ENCODE peak calls at places on chromosomes 5 and 9, in ten cellular contexts. One of them, this sample, is unnamed.

GRCh38 chr5:52665544-52665943 is 122.2 kb upstream of the ITGA1 start:
- DNase-seq in EL: peak; percentile 30
- DNase-seq in transverse colon: no peak
- DNase-seq in GM20000: no peak
- DNase-seq in SK-N-SH: no peak
- DNase-seq in GM06990: no peak
- DNase-seq in NCI-H1417 treated with DMSO at 0.1 percent for 48 hours: no peak
- DNase-seq in non-pigmented ciliary epithelial cell: no peak
- DNase-seq in PC-3: no peak
- DNase-seq in AG09309: no peak
- DNase-seq in this sample: peak; percentile 53

GRCh38 chr5:173802670-173803165 is 85.4 kb upstream of the CPEB4 start:
- DNase-seq in EL: peak; percentile 30
- DNase-seq in transverse colon: peak; percentile 80
- DNase-seq in GM20000: no peak
- DNase-seq in SK-N-SH: no peak
- DNase-seq in GM06990: no peak
- DNase-seq in NCI-H1417 treated with DMSO at 0.1 percent for 48 hours: no peak
- DNase-seq in non-pigmented ciliary epithelial cell: no peak
- DNase-seq in PC-3: peak; percentile 39
- DNase-seq in AG09309: no peak
- DNase-seq in this sample: peak; percentile 59

GRCh38 chr9:90915693-90916092 is 114.1 kb downstream of the SYK start:
- DNase-seq in EL: peak; percentile 26
- DNase-seq in transverse colon: peak; percentile 58
- DNase-seq in GM20000: peak; percentile 35
- DNase-seq in SK-N-SH: peak; percentile 43
- DNase-seq in GM06990: no peak
- DNase-seq in NCI-H1417 treated with DMSO at 0.1 percent for 48 hours: no peak
- DNase-seq in non-pigmented ciliary epithelial cell: no peak
- DNase-seq in PC-3: peak; percentile 33
- DNase-seq in AG09309: no peak
- DNase-seq in this sample: peak; percentile 12

GRCh38 chr9:134024828-134025605 is at the start of gene BRD3OS:
- DNase-seq in EL: peak; percentile 100
- DNase-seq in transverse colon: peak; percentile 97
- DNase-seq in GM20000: peak; percentile 98
- DNase-seq in SK-N-SH: peak; percentile 95
- DNase-seq in GM06990: peak; percentile 97
- DNase-seq in NCI-H1417 treated with DMSO at 0.1 percent for 48 hours: peak; percentile 90
- DNase-seq in non-pigmented ciliary epithelial cell: peak; percentile 100
- DNase-seq in PC-3: peak; percentile 93
- DNase-seq in AG09309: peak; percentile 97
- DNase-seq in this sample: peak; percentile 97

GRCh38 chr5:6770826-6771607 is 57.8 kb downstream of the TENT4A start:
- DNase-seq in EL: no peak
- DNase-seq in transverse colon: no peak
- DNase-seq in GM20000: no peak
- DNase-seq in SK-N-SH: no peak
- DNase-seq in GM06990: no peak
- DNase-seq in NCI-H1417 treated with DMSO at 0.1 percent for 48 hours: no peak
- DNase-seq in non-pigmented ciliary epithelial cell: no peak
- DNase-seq in PC-3: no peak
- DNase-seq in AG09309: no peak
- DNase-seq in this sample: no peak

GRCh38 chr5:80711938-80712337 is 57.2 kb upstream of the DHFR start:
- DNase-seq in EL: peak; percentile 45
- DNase-seq in transverse colon: no peak
- DNase-seq in GM20000: peak; percentile 15
- DNase-seq in SK-N-SH: peak; percentile 58
- DNase-seq in GM06990: no peak
- DNase-seq in NCI-H1417 treated with DMSO at 0.1 percent for 48 hours: no peak
- DNase-seq in non-pigmented ciliary epithelial cell: no peak
- DNase-seq in PC-3: peak; percentile 37
- DNase-seq in AG09309: no peak
- DNase-seq in this sample: peak; percentile 54

GRCh38 chr5:140674211-140674610 is 835 bp upstream of the DND1 start:
- DNase-seq in EL: no peak
- DNase-seq in transverse colon: no peak
- DNase-seq in GM20000: no peak
- DNase-seq in SK-N-SH: no peak
- DNase-seq in GM06990: no peak
- DNase-seq in NCI-H1417 treated with DMSO at 0.1 percent for 48 hours: no peak
- DNase-seq in non-pigmented ciliary epithelial cell: no peak
- DNase-seq in PC-3: no peak
- DNase-seq in AG09309: no peak
- DNase-seq in this sample: no peak

GRCh38 chr9:33263131-33263935 is 1.2 kb downstream of the BAG1 start:
- DNase-seq in EL: peak; percentile 44
- DNase-seq in transverse colon: no peak
- DNase-seq in GM20000: peak; percentile 32
- DNase-seq in SK-N-SH: peak; percentile 29
- DNase-seq in GM06990: no peak
- DNase-seq in NCI-H1417 treated with DMSO at 0.1 percent for 48 hours: no peak
- DNase-seq in non-pigmented ciliary epithelial cell: no peak
- DNase-seq in PC-3: peak; percentile 10
- DNase-seq in AG09309: no peak
- DNase-seq in this sample: peak; percentile 31

GRCh38 chr5:158084292-158084691 is 225.3 kb upstream of the CLINT1 start:
- DNase-seq in EL: peak; percentile 9
- DNase-seq in transverse colon: no peak
- DNase-seq in GM20000: no peak
- DNase-seq in SK-N-SH: no peak
- DNase-seq in GM06990: no peak
- DNase-seq in NCI-H1417 treated with DMSO at 0.1 percent for 48 hours: no peak
- DNase-seq in non-pigmented ciliary epithelial cell: no peak
- DNase-seq in PC-3: no peak
- DNase-seq in AG09309: no peak
- DNase-seq in this sample: no peak

GRCh38 chr5:150567031-150567680 is 59.2 kb downstream of the NDST1 start:
- DNase-seq in EL: peak; percentile 59
- DNase-seq in transverse colon: no peak
- DNase-seq in GM20000: no peak
- DNase-seq in SK-N-SH: no peak
- DNase-seq in GM06990: no peak
- DNase-seq in NCI-H1417 treated with DMSO at 0.1 percent for 48 hours: no peak
- DNase-seq in non-pigmented ciliary epithelial cell: peak; percentile 55
- DNase-seq in PC-3: no peak
- DNase-seq in AG09309: peak; percentile 84
- DNase-seq in this sample: peak; percentile 58

GRCh38 chr5:174010365-174010764 is 21.4 kb downstream of the C5orf47 start:
- DNase-seq in EL: no peak
- DNase-seq in transverse colon: no peak
- DNase-seq in GM20000: no peak
- DNase-seq in SK-N-SH: no peak
- DNase-seq in GM06990: no peak
- DNase-seq in NCI-H1417 treated with DMSO at 0.1 percent for 48 hours: no peak
- DNase-seq in non-pigmented ciliary epithelial cell: no peak
- DNase-seq in PC-3: no peak
- DNase-seq in AG09309: no peak
- DNase-seq in this sample: no peak

GRCh38 chr5:135883441-135883840 is 12.2 kb downstream of the IL9 start:
- DNase-seq in EL: no peak
- DNase-seq in transverse colon: no peak
- DNase-seq in GM20000: peak; percentile 34
- DNase-seq in SK-N-SH: no peak
- DNase-seq in GM06990: no peak
- DNase-seq in NCI-H1417 treated with DMSO at 0.1 percent for 48 hours: no peak
- DNase-seq in non-pigmented ciliary epithelial cell: no peak
- DNase-seq in PC-3: no peak
- DNase-seq in AG09309: no peak
- DNase-seq in this sample: no peak

GRCh38 chr9:128254855-128255759 is 20.7 kb downstream of the GOLGA2 start:
- DNase-seq in EL: peak; percentile 56
- DNase-seq in transverse colon: peak; percentile 59
- DNase-seq in GM20000: peak; percentile 82
- DNase-seq in SK-N-SH: peak; percentile 93
- DNase-seq in GM06990: no peak
- DNase-seq in NCI-H1417 treated with DMSO at 0.1 percent for 48 hours: no peak
- DNase-seq in non-pigmented ciliary epithelial cell: no peak
- DNase-seq in PC-3: peak; percentile 44
- DNase-seq in AG09309: no peak
- DNase-seq in this sample: peak; percentile 26

GRCh38 chr5:114185274-114185673 is 176.6 kb upstream of the KCNN2 start:
- DNase-seq in EL: peak; percentile 78
- DNase-seq in transverse colon: no peak
- DNase-seq in GM20000: no peak
- DNase-seq in SK-N-SH: no peak
- DNase-seq in GM06990: no peak
- DNase-seq in NCI-H1417 treated with DMSO at 0.1 percent for 48 hours: no peak
- DNase-seq in non-pigmented ciliary epithelial cell: no peak
- DNase-seq in PC-3: peak; percentile 40
- DNase-seq in AG09309: no peak
- DNase-seq in this sample: no peak

GRCh38 chr9:127972316-127972871 is 8.4 kb downstream of the EEIG1 start:
- DNase-seq in EL: no peak
- DNase-seq in transverse colon: no peak
- DNase-seq in GM20000: no peak
- DNase-seq in SK-N-SH: peak; percentile 84
- DNase-seq in GM06990: no peak
- DNase-seq in NCI-H1417 treated with DMSO at 0.1 percent for 48 hours: no peak
- DNase-seq in non-pigmented ciliary epithelial cell: no peak
- DNase-seq in PC-3: no peak
- DNase-seq in AG09309: no peak
- DNase-seq in this sample: no peak

GRCh38 chr9:133401588-133401987 is 16.2 kb downstream of the REXO4 start:
- DNase-seq in EL: no peak
- DNase-seq in transverse colon: no peak
- DNase-seq in GM20000: no peak
- DNase-seq in SK-N-SH: no peak
- DNase-seq in GM06990: no peak
- DNase-seq in NCI-H1417 treated with DMSO at 0.1 percent for 48 hours: no peak
- DNase-seq in non-pigmented ciliary epithelial cell: no peak
- DNase-seq in PC-3: no peak
- DNase-seq in AG09309: no peak
- DNase-seq in this sample: no peak

GRCh38 chr5:7805379-7805778 is 45.6 kb downstream of the CFAP90 start:
- DNase-seq in EL: peak; percentile 6
- DNase-seq in transverse colon: no peak
- DNase-seq in GM20000: peak; percentile 22
- DNase-seq in SK-N-SH: no peak
- DNase-seq in GM06990: no peak
- DNase-seq in NCI-H1417 treated with DMSO at 0.1 percent for 48 hours: no peak
- DNase-seq in non-pigmented ciliary epithelial cell: no peak
- DNase-seq in PC-3: peak; percentile 16
- DNase-seq in AG09309: no peak
- DNase-seq in this sample: no peak

GRCh38 chr5:154860123-154860522 is 1.7 kb downstream of the CNOT8 start:
- DNase-seq in EL: peak; percentile 82
- DNase-seq in transverse colon: peak; percentile 39
- DNase-seq in GM20000: no peak
- DNase-seq in SK-N-SH: no peak
- DNase-seq in GM06990: no peak
- DNase-seq in NCI-H1417 treated with DMSO at 0.1 percent for 48 hours: no peak
- DNase-seq in non-pigmented ciliary epithelial cell: peak; percentile 45
- DNase-seq in PC-3: peak; percentile 13
- DNase-seq in AG09309: peak; percentile 29
- DNase-seq in this sample: peak; percentile 55

GRCh38 chr5:147310059-147310704 is 75.4 kb downstream of the STK32A start:
- DNase-seq in EL: peak; percentile 79
- DNase-seq in transverse colon: peak; percentile 87
- DNase-seq in GM20000: no peak
- DNase-seq in SK-N-SH: peak; percentile 7
- DNase-seq in GM06990: no peak
- DNase-seq in NCI-H1417 treated with DMSO at 0.1 percent for 48 hours: no peak
- DNase-seq in non-pigmented ciliary epithelial cell: no peak
- DNase-seq in PC-3: peak; percentile 91
- DNase-seq in AG09309: peak; percentile 7
- DNase-seq in this sample: peak; percentile 90

GRCh38 chr9:134369416-134370212 is 43.4 kb downstream of the RXRA start:
- DNase-seq in EL: no peak
- DNase-seq in transverse colon: no peak
- DNase-seq in GM20000: no peak
- DNase-seq in SK-N-SH: no peak
- DNase-seq in GM06990: no peak
- DNase-seq in NCI-H1417 treated with DMSO at 0.1 percent for 48 hours: no peak
- DNase-seq in non-pigmented ciliary epithelial cell: no peak
- DNase-seq in PC-3: no peak
- DNase-seq in AG09309: no peak
- DNase-seq in this sample: no peak

GRCh38 chr5:51465165-51465564 is 81.9 kb downstream of the ISL1 start:
- DNase-seq in EL: no peak
- DNase-seq in transverse colon: no peak
- DNase-seq in GM20000: no peak
- DNase-seq in SK-N-SH: peak; percentile 40
- DNase-seq in GM06990: no peak
- DNase-seq in NCI-H1417 treated with DMSO at 0.1 percent for 48 hours: no peak
- DNase-seq in non-pigmented ciliary epithelial cell: no peak
- DNase-seq in PC-3: peak; percentile 23
- DNase-seq in AG09309: no peak
- DNase-seq in this sample: no peak

GRCh38 chr9:92564982-92565381 is 29.2 kb upstream of the ECM2 start:
- DNase-seq in EL: no peak
- DNase-seq in transverse colon: no peak
- DNase-seq in GM20000: no peak
- DNase-seq in SK-N-SH: no peak
- DNase-seq in GM06990: no peak
- DNase-seq in NCI-H1417 treated with DMSO at 0.1 percent for 48 hours: no peak
- DNase-seq in non-pigmented ciliary epithelial cell: no peak
- DNase-seq in PC-3: no peak
- DNase-seq in AG09309: peak; percentile 31
- DNase-seq in this sample: peak; percentile 40

GRCh38 chr9:120905794-120906248 is 20.8 kb downstream of the TRAF1 start:
- DNase-seq in EL: no peak
- DNase-seq in transverse colon: no peak
- DNase-seq in GM20000: no peak
- DNase-seq in SK-N-SH: no peak
- DNase-seq in GM06990: no peak
- DNase-seq in NCI-H1417 treated with DMSO at 0.1 percent for 48 hours: no peak
- DNase-seq in non-pigmented ciliary epithelial cell: no peak
- DNase-seq in PC-3: no peak
- DNase-seq in AG09309: no peak
- DNase-seq in this sample: no peak

GRCh38 chr9:38362912-38363588 is 29.5 kb upstream of the ALDH1B1 start:
- DNase-seq in EL: peak; percentile 85
- DNase-seq in transverse colon: peak; percentile 22
- DNase-seq in GM20000: peak; percentile 69
- DNase-seq in SK-N-SH: peak; percentile 70
- DNase-seq in GM06990: no peak
- DNase-seq in NCI-H1417 treated with DMSO at 0.1 percent for 48 hours: peak; percentile 9
- DNase-seq in non-pigmented ciliary epithelial cell: no peak
- DNase-seq in PC-3: peak; percentile 86
- DNase-seq in AG09309: peak; percentile 49
- DNase-seq in this sample: peak; percentile 81

GRCh38 chr9:2234371-2234893 is 219.3 kb downstream of the SMARCA2 start:
- DNase-seq in EL: peak; percentile 46
- DNase-seq in transverse colon: no peak
- DNase-seq in GM20000: no peak
- DNase-seq in SK-N-SH: peak; percentile 64
- DNase-seq in GM06990: no peak
- DNase-seq in NCI-H1417 treated with DMSO at 0.1 percent for 48 hours: no peak
- DNase-seq in non-pigmented ciliary epithelial cell: no peak
- DNase-seq in PC-3: peak; percentile 25
- DNase-seq in AG09309: no peak
- DNase-seq in this sample: peak; percentile 62